ENCODE peak calls at places on chromosomes 2 and 18, in four cellular contexts. L is keratinocyte, D is heart right ventricle, S is ovary. I is an unnamed sample.
A peak's percentile ranks its signal among the peaks of the same experiment; 100 is the strongest.

GRCh38 chr2:177393381-177393780 is 808 bp downstream of the AGPS start:
- DNase-seq in S (no peak), L (no peak), D (no peak), I (peak; percentile 28)

GRCh38 chr2:55231546-55232083 is 478 bp downstream of the CLHC1 start:
- DNase-seq in L (no peak), S (peak; percentile 63), D (no peak), I (peak; percentile 21)

GRCh38 chr2:10580991-10581390 is 108.8 kb downstream of the NOL10 start:
- DNase-seq in D (no peak), S (no peak), L (no peak), I (no peak)

GRCh38 chr2:54396107-54396506 is 60.0 kb upstream of the SPTBN1 start:
- DNase-seq in S (no peak), L (no peak), D (no peak), I (peak; percentile 69)

GRCh38 chr2:26479971-26480750 is 2.2 kb upstream of the OTOF start:
- DNase-seq in L (no peak), S (no peak), D (no peak), I (no peak)

GRCh38 chr2:204545861-204546773 is 842 bp downstream of the PARD3B start:
- DNase-seq in L (no peak), D (no peak), S (no peak), I (no peak)

GRCh38 chr2:238157506-238158017 is 1.2 kb upstream of the ERFE start:
- DNase-seq in S (no peak), D (no peak), L (no peak), I (no peak)

GRCh38 chr2:232910376-232910775 is 40.3 kb downstream of the SNORC start:
- DNase-seq in L (no peak), D (no peak), S (no peak), I (no peak)

GRCh38 chr2:221724631-221725203 is 152.6 kb upstream of the EPHA4 start:
- DNase-seq in L (no peak), D (no peak), S (no peak), I (no peak)

GRCh38 chr2:182897137-182897536 is 30.7 kb upstream of the FRZB start:
- DNase-seq in S (no peak), D (no peak), L (no peak), I (peak; percentile 27)

GRCh38 chr2:39202639-39203369 is 41.0 kb downstream of the CDKL4 start:
- DNase-seq in D (no peak), S (no peak), L (no peak), I (peak; percentile 4)

GRCh38 chr2:241142063-241142462 is 7.2 kb downstream of the PASK start:
- DNase-seq in L (no peak), S (no peak), D (no peak), I (no peak)

GRCh38 chr2:38549851-38550250 is 52.9 kb downstream of the HNRNPLL start:
- DNase-seq in L (no peak), S (no peak), D (no peak), I (no peak)

GRCh38 chr2:147543056-147543455 is 301.8 kb upstream of the ACVR2A start:
- DNase-seq in L (no peak), S (no peak), D (no peak), I (peak; percentile 48)

GRCh38 chr18:13425357-13426095 is 207.0 kb downstream of the LDLRAD4 start:
- DNase-seq in D (no peak), S (no peak), L (no peak), I (no peak)

GRCh38 chr2:102122115-102122514 is 20.4 kb upstream of the IL1R1 start:
- DNase-seq in S (no peak), D (no peak), L (no peak), I (peak; percentile 94)

GRCh38 chr2:97267411-97268074 is 154.6 kb downstream of the ANKRD36 start:
- DNase-seq in L (no peak), D (no peak), S (peak; percentile 15), I (peak; percentile 0)

GRCh38 chr2:41598161-41598894 is 449.5 kb upstream of the PKDCC start:
- DNase-seq in S (no peak), D (peak; percentile 12), L (no peak), I (peak; percentile 76)

GRCh38 chr18:62518460-62519375 is 4.1 kb upstream of the ZCCHC2 start:
- DNase-seq in S (no peak), D (no peak), L (no peak), I (no peak)

GRCh38 chr2:173957517-173957916 is 7.7 kb downstream of the SP3 start:
- DNase-seq in S (no peak), D (no peak), L (no peak), I (peak; percentile 42)

GRCh38 chr2:85851253-85851955 is 37.4 kb downstream of the ST3GAL5 start:
- DNase-seq in L (no peak), D (no peak), S (peak; percentile 44), I (peak; percentile 55)

GRCh38 chr2:17934721-17935120 is 56.3 kb downstream of the KCNS3 start:
- DNase-seq in D (no peak), S (no peak), L (no peak), I (peak; percentile 73)

GRCh38 chr2:97712693-97713295 is 582 bp upstream of the ZAP70 start:
- DNase-seq in L (no peak), D (no peak), S (no peak), I (no peak)

GRCh38 chr2:143083636-143084035 is 45.6 kb upstream of the ARHGAP15 start:
- DNase-seq in D (no peak), L (no peak), S (no peak), I (peak; percentile 63)

GRCh38 chr2:73035899-73036778 is 35.4 kb downstream of the SFXN5 start:
- DNase-seq in L (no peak), S (no peak), D (no peak), I (no peak)

GRCh38 chr18:29430416-29430815 is 1253.5 kb upstream of the CDH2 start:
- DNase-seq in D (no peak), L (no peak), S (no peak), I (no peak)

GRCh38 chr2:192159215-192159614 is 35.5 kb downstream of the TMEFF2 start:
- DNase-seq in L (no peak), S (no peak), D (no peak), I (no peak)

GRCh38 chr2:43605851-43606250 is 10.0 kb upstream of the THADA start:
- DNase-seq in L (no peak), D (no peak), S (no peak), I (peak; percentile 10)

GRCh38 chr18:58671122-58671940 is at the start of gene MALT1:
- DNase-seq in S (peak; percentile 97), D (peak; percentile 92), L (peak; percentile 52), I (peak; percentile 83)

GRCh38 chr18:6835345-6835744 is 105.8 kb downstream of the ARHGAP28 start:
- DNase-seq in L (no peak), D (no peak), S (no peak), I (no peak)

GRCh38 chr18:78610179-78610578 is 369.4 kb upstream of the SALL3 start:
- DNase-seq in D (no peak), L (no peak), S (no peak), I (no peak)

GRCh38 chr2:39603436-39603835 is 62.3 kb upstream of the TMEM178A start:
- DNase-seq in L (no peak), D (no peak), S (no peak), I (peak; percentile 60)

DNA sequence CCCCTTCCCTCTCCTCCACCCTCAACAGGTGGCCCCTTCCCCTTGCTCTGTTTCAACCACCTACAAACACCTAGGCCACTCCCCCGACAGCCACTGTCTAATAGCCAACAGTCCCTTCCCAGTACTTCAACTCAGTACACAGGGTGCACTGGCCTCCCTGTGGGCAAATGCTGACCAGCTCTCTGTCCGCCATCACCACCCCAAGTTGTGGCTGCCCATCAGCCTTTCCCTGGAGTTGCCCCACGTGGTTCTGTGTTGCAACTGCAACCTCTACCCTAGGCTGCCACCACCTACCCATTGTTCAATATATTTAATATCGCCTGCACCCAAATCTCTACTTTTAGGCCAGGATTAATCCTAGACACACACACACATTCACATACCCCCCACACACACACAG is 173.5 kb downstream of the MREG start:
- DNase-seq in L (no peak), S (no peak), D (no peak), I (no peak)
- TF ChIP-seq CTCF in L (no peak), S (no peak), D (no peak), I (no peak)

DNA sequence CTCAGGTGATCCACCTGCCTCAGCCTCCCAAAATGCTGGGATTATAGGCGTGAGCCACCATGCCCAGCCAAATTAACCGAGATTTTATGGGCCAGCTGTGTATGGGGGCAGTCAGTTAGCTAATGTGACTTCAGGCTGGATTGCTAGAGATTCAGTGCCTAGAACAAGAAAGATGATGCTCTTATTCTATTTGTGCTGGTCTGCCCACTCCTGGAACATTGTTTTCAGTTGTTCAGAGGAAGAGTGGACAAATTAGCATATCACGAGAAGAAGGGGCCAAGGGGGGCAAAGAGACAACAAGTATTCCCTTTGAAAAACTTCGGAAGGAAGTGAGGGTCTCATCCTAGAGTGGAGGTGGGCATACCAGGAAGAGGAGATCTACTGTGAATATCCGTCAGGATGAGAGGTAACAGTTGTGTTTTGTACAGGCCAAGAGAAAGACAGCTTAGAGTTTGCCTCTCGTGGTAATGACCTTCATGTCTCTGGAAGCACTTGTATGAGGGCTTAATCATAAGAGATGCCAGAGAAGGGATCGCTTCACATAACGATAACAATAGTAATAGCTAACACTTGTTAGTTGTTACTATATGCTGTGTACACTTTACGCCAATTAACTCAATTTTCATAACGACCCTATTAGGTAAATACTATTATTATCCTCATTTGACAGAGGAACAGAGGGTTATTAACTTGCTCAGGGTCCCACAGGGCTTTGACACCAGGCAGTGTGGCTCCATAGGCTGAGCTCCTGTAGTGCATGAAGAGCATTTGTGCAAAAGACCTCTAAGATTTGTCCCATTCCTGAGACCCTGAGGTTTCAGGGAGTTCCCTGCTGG is 138.3 kb downstream of the DDX1 start:
- DNase-seq in L (no peak), D (no peak), S (no peak), I (no peak)
- H3K4me3 ChIP-seq in L (no peak overlapping the region), D (no peak overlapping the region), S (no peak overlapping the region), I (no peak overlapping the region)

DNA sequence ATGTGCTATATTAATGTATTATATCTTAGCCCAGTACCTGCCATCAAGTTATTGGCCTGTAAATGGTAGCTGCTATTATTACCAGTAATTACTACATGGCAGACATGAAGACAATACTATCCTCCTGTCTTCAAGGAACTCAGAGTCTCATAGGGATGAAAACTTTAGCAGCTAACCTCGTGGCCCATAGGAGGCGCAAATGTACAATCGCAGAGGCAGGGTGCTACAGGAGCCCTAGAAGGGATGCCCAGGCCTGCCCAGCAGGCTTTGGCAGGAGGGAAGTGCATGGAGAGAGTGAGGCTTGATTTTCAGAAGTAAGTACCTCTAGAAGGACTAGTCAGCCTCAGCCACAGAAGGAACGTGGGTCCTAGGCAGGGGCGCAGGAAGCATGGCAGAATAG is 44.7 kb upstream of the KIDINS220 start:
- DNase-seq in L (no peak), D (no peak), S (no peak), I (peak; percentile 33)
- TF ChIP-seq CTCF in L (peak; percentile 60), D (no peak), S (no peak), I (peak; percentile 43)

DNA sequence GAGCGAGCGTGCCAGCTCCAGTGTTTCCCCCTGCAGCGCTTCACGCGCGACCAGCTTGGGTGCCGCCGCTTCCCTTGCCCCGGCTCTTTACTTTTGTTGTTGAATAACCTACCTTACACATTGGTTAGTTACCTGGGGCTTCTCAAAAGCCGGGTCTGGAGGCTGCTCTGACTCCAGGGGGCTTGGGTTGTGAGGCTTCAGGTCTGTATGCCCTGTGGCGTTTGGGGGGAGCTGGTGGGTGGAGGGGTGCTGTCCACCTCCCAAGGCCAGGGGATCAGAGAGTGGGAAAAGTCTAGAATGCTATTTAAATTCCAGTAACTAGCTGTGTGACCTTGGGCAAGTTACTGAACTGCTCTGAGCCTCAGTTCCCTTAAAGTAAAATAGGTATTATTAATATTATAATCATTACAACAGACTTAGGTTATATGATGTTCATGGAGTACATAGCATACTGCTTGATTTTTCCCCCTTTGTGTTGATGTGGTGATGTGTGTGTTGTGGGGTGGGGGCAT is 770 bp downstream of the LYPD6B start:
- DNase-seq in S (no peak), D (no peak), L (no peak), I (no peak)
- H3K4me3 ChIP-seq in S (no peak overlapping the region), D (no peak overlapping the region), L (peak overlapping the region; percentile 54), I (no peak overlapping the region)